ENCODE peak calls at places on chromosomes 16 and 17, in seven cellular contexts. One of them, this sample, is unnamed.

GRCh38 chr17:6559753-6560215 is 3.4 kb upstream of the PITPNM3 start:
- DNase-seq in GM13977: no peak
- DNase-seq in fibroblast of mammary gland: no peak
- DNase-seq in endothelial cell: no peak
- DNase-seq in transverse colon: no peak
- DNase-seq in A549: no peak
- DNase-seq in IMR-90: no peak
- DNase-seq in this sample: no peak

GRCh38 chr16:11034005-11034404 is 89.6 kb downstream of the CLEC16A start:
- DNase-seq in IMR-90: peak
- DNase-seq in fibroblast of mammary gland: peak
- DNase-seq in A549: no peak
- DNase-seq in endothelial cell: no peak
- DNase-seq in GM13977: no peak
- DNase-seq in transverse colon: no peak
- DNase-seq in this sample: no peak

GRCh38 chr16:56263711-56264608 is 72.7 kb downstream of the GNAO1 start:
- DNase-seq in IMR-90: no peak
- DNase-seq in A549: no peak
- DNase-seq in fibroblast of mammary gland: no peak
- DNase-seq in GM13977: no peak
- DNase-seq in transverse colon: no peak
- DNase-seq in endothelial cell: no peak
- DNase-seq in this sample: no peak

GRCh38 chr17:45410144-45411091 is 22.3 kb downstream of the ARHGAP27 start:
- DNase-seq in GM13977: peak
- DNase-seq in endothelial cell: peak
- DNase-seq in fibroblast of mammary gland: no peak
- DNase-seq in IMR-90: no peak
- DNase-seq in A549: no peak
- DNase-seq in transverse colon: peak
- DNase-seq in this sample: no peak

GRCh38 chr17:80254396-80255241 is 6.0 kb upstream of the RNF213 start:
- DNase-seq in transverse colon: peak
- DNase-seq in fibroblast of mammary gland: peak
- DNase-seq in A549: peak
- DNase-seq in endothelial cell: no peak
- DNase-seq in IMR-90: peak
- DNase-seq in GM13977: peak
- DNase-seq in this sample: no peak

GRCh38 chr16:19755268-19755667 is 37.2 kb downstream of the IQCK start:
- DNase-seq in IMR-90: no peak
- DNase-seq in A549: no peak
- DNase-seq in fibroblast of mammary gland: no peak
- DNase-seq in GM13977: no peak
- DNase-seq in endothelial cell: no peak
- DNase-seq in transverse colon: no peak
- DNase-seq in this sample: no peak

GRCh38 chr16:14405611-14406537 is 224.2 kb downstream of the PARN start:
- DNase-seq in A549: no peak
- DNase-seq in GM13977: peak
- DNase-seq in transverse colon: peak
- DNase-seq in IMR-90: no peak
- DNase-seq in fibroblast of mammary gland: no peak
- DNase-seq in endothelial cell: peak
- DNase-seq in this sample: no peak

GRCh38 chr16:13997933-13998332 is 73.2 kb upstream of the MRTFB start:
- DNase-seq in fibroblast of mammary gland: no peak
- DNase-seq in GM13977: peak
- DNase-seq in transverse colon: peak
- DNase-seq in IMR-90: no peak
- DNase-seq in A549: no peak
- DNase-seq in endothelial cell: no peak
- DNase-seq in this sample: no peak

GRCh38 chr17:16269658-16270057 is 52.6 kb downstream of the PIGL start:
- DNase-seq in A549: no peak
- DNase-seq in endothelial cell: no peak
- DNase-seq in fibroblast of mammary gland: peak
- DNase-seq in IMR-90: peak
- DNase-seq in GM13977: no peak
- DNase-seq in transverse colon: no peak
- DNase-seq in this sample: no peak

GRCh38 chr17:75965468-75965867 is 13.5 kb downstream of the ACOX1 start:
- DNase-seq in A549: no peak
- DNase-seq in IMR-90: no peak
- DNase-seq in GM13977: no peak
- DNase-seq in fibroblast of mammary gland: no peak
- DNase-seq in transverse colon: no peak
- DNase-seq in endothelial cell: no peak
- DNase-seq in this sample: no peak

GRCh38 chr17:76432712-76433336 is 20.1 kb downstream of the UBE2O start:
- DNase-seq in transverse colon: no peak
- DNase-seq in endothelial cell: no peak
- DNase-seq in A549: no peak
- DNase-seq in fibroblast of mammary gland: peak
- DNase-seq in IMR-90: peak
- DNase-seq in GM13977: no peak
- DNase-seq in this sample: no peak

GRCh38 chr16:21166561-21166961 is 8.1 kb downstream of the LDAF1 start:
- DNase-seq in fibroblast of mammary gland: peak
- DNase-seq in transverse colon: no peak
- DNase-seq in A549: no peak
- DNase-seq in IMR-90: peak
- DNase-seq in endothelial cell: no peak
- DNase-seq in GM13977: no peak
- DNase-seq in this sample: no peak

GRCh38 chr17:53150101-53150698 is 672.5 kb upstream of the KIF2B start:
- DNase-seq in GM13977: no peak
- DNase-seq in A549: no peak
- DNase-seq in IMR-90: no peak
- DNase-seq in transverse colon: no peak
- DNase-seq in fibroblast of mammary gland: no peak
- DNase-seq in endothelial cell: no peak
- DNase-seq in this sample: no peak

GRCh38 chr16:69253796-69254426 is 57.2 kb upstream of the VPS4A start:
- DNase-seq in endothelial cell: no peak
- DNase-seq in IMR-90: no peak
- DNase-seq in fibroblast of mammary gland: peak
- DNase-seq in GM13977: no peak
- DNase-seq in transverse colon: no peak
- DNase-seq in A549: no peak
- DNase-seq in this sample: no peak

GRCh38 chr16:4293822-4294457 is 21.1 kb upstream of the TFAP4 start:
- DNase-seq in IMR-90: peak
- DNase-seq in GM13977: no peak
- DNase-seq in endothelial cell: peak
- DNase-seq in A549: peak
- DNase-seq in transverse colon: no peak
- DNase-seq in fibroblast of mammary gland: peak
- DNase-seq in this sample: peak

GRCh38 chr17:67019126-67019507 is 25.2 kb upstream of the CACNG1 start:
- DNase-seq in GM13977: no peak
- DNase-seq in fibroblast of mammary gland: no peak
- DNase-seq in endothelial cell: no peak
- DNase-seq in A549: no peak
- DNase-seq in IMR-90: no peak
- DNase-seq in transverse colon: no peak
- DNase-seq in this sample: no peak

GRCh38 chr16:20822451-20823128 is 16.3 kb downstream of the REXO5 start:
- DNase-seq in GM13977: no peak
- DNase-seq in endothelial cell: no peak
- DNase-seq in A549: no peak
- DNase-seq in fibroblast of mammary gland: no peak
- DNase-seq in transverse colon: no peak
- DNase-seq in IMR-90: no peak
- DNase-seq in this sample: no peak

GRCh38 chr16:78735337-78735736 is 635.9 kb downstream of the WWOX start:
- DNase-seq in GM13977: no peak
- DNase-seq in IMR-90: no peak
- DNase-seq in fibroblast of mammary gland: no peak
- DNase-seq in A549: no peak
- DNase-seq in endothelial cell: no peak
- DNase-seq in transverse colon: no peak
- DNase-seq in this sample: no peak

GRCh38 chr17:66087073-66087472 is 104.9 kb downstream of the CEP112 start:
- DNase-seq in endothelial cell: no peak
- DNase-seq in GM13977: no peak
- DNase-seq in IMR-90: peak
- DNase-seq in transverse colon: no peak
- DNase-seq in fibroblast of mammary gland: peak
- DNase-seq in A549: no peak
- DNase-seq in this sample: no peak

DNA sequence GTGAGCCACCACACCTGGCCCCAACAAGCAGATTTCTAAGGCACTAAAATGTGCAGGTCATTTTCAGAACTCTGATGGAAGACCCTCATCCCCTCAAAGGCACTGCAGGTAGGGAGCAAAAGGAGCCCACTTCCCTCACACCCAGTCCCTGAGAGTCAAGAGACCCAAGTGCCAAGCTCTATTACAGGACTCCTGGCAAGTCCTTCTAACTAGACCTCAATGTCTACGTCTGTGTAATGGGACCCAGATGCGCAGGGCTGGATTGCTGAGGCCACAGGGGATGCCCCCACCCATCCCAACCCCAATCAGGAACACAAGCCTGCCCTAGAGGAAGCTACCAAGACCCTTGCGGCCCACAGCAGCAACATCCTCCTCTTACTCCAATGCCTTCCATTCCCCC is 2.7 kb downstream of the PLLP start:
- DNase-seq in A549: no peak
- DNase-seq in transverse colon: no peak
- DNase-seq in GM13977: no peak
- DNase-seq in IMR-90: no peak
- DNase-seq in fibroblast of mammary gland: no peak
- DNase-seq in endothelial cell: no peak
- DNase-seq in this sample: no peak
- TF ChIP-seq CTCF in A549: no peak
- TF ChIP-seq CTCF in transverse colon: no peak
- TF ChIP-seq CTCF in GM13977: no peak
- TF ChIP-seq CTCF in IMR-90: no peak
- TF ChIP-seq CTCF in fibroblast of mammary gland: no peak
- TF ChIP-seq CTCF in endothelial cell: no peak
- TF ChIP-seq CTCF in this sample: no peak

GRCh38 chr17:28191018-28191417 is 128.0 kb upstream of the TMEM97 start:
- DNase-seq in IMR-90: no peak
- DNase-seq in GM13977: no peak
- DNase-seq in endothelial cell: no peak
- DNase-seq in fibroblast of mammary gland: no peak
- DNase-seq in transverse colon: no peak
- DNase-seq in A549: no peak
- DNase-seq in this sample: no peak
- TF ChIP-seq CTCF in IMR-90: no peak
- TF ChIP-seq CTCF in GM13977: no peak
- TF ChIP-seq CTCF in endothelial cell: no peak
- TF ChIP-seq CTCF in fibroblast of mammary gland: no peak
- TF ChIP-seq CTCF in transverse colon: no peak
- TF ChIP-seq CTCF in A549: no peak
- TF ChIP-seq CTCF in this sample: no peak

DNA sequence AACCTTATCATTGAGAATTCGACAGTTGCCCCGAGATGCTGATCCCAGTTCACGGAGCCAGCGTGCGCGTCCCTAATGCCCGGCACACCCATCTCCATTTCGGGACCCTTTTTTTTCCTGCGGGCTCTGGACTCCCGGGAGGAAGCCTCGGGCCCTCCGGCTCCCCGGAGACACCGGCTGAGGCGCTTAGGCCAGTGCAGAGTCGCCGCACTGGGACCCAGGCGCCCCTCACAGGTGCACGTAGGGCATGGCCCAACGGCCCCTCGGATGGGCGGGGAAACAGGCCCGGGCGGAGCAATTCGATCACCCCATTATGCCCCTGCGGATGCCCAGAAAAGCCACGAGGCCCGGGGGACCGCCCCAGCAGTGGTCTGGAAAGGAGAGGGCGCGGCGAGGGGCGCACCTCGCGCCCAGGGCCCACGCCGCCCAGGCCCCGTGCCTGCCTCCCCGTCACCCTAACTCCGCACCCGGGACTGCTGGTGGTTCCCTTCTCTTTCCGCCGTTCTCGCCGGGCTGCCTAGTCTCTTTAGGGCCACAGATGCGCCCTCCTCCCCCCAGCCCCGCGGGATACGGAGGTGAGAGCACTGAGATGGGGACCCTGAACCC is 18.5 kb upstream of the ZFHX3 start:
- DNase-seq in transverse colon: no peak
- DNase-seq in endothelial cell: no peak
- DNase-seq in IMR-90: no peak
- DNase-seq in fibroblast of mammary gland: no peak
- DNase-seq in GM13977: no peak
- DNase-seq in A549: no peak
- DNase-seq in this sample: no peak
- TF ChIP-seq CTCF in transverse colon: no peak
- TF ChIP-seq CTCF in endothelial cell: no peak
- TF ChIP-seq CTCF in IMR-90: no peak
- TF ChIP-seq CTCF in fibroblast of mammary gland: no peak
- TF ChIP-seq CTCF in GM13977: peak
- TF ChIP-seq CTCF in A549: no peak
- TF ChIP-seq CTCF in this sample: peak

GRCh38 chr16:27863377-27863776 is 200.1 kb downstream of the GSG1L start:
- DNase-seq in transverse colon: no peak
- DNase-seq in endothelial cell: no peak
- DNase-seq in GM13977: no peak
- DNase-seq in fibroblast of mammary gland: no peak
- DNase-seq in A549: no peak
- DNase-seq in IMR-90: no peak
- DNase-seq in this sample: no peak

GRCh38 chr16:27869411-27869810 is 194.1 kb downstream of the GSG1L start:
- DNase-seq in GM13977: no peak
- DNase-seq in transverse colon: no peak
- DNase-seq in endothelial cell: no peak
- DNase-seq in A549: no peak
- DNase-seq in IMR-90: no peak
- DNase-seq in fibroblast of mammary gland: no peak
- DNase-seq in this sample: no peak

GRCh38 chr16:27862953-27863352 is 200.6 kb downstream of the GSG1L start:
- DNase-seq in A549: no peak
- DNase-seq in transverse colon: no peak
- DNase-seq in GM13977: no peak
- DNase-seq in endothelial cell: no peak
- DNase-seq in fibroblast of mammary gland: no peak
- DNase-seq in IMR-90: no peak
- DNase-seq in this sample: no peak

GRCh38 chr16:27870116-27870798 is 193.3 kb downstream of the GSG1L start:
- DNase-seq in fibroblast of mammary gland: no peak
- DNase-seq in GM13977: no peak
- DNase-seq in endothelial cell: no peak
- DNase-seq in transverse colon: no peak
- DNase-seq in A549: no peak
- DNase-seq in IMR-90: no peak
- DNase-seq in this sample: no peak

GRCh38 chr16:27867122-27868110 is 196.1 kb downstream of the GSG1L start:
- DNase-seq in endothelial cell: peak
- DNase-seq in IMR-90: peak
- DNase-seq in transverse colon: peak
- DNase-seq in A549: peak
- DNase-seq in fibroblast of mammary gland: peak
- DNase-seq in GM13977: peak
- DNase-seq in this sample: peak
- TF ChIP-seq CTCF in endothelial cell: peak
- TF ChIP-seq CTCF in IMR-90: peak
- TF ChIP-seq CTCF in transverse colon: no peak
- TF ChIP-seq CTCF in A549: peak
- TF ChIP-seq CTCF in fibroblast of mammary gland: peak
- TF ChIP-seq CTCF in GM13977: peak
- TF ChIP-seq CTCF in this sample: peak

This sample was measured in progenitor cell of endocrine pancreas.